ENCODE peak calls at places on chromosomes 1 and 21, in eight cellular contexts. Y, F, O, C, B, D, W and X are unnamed samples.

GRCh38 chr1:111960971-111961370 is 28.5 kb downstream of the KCND3 start:
- DNase-seq in Y (no peak), F (no peak), O (no peak), C (no peak), B (no peak), D (no peak), W (no peak), X (no peak)

GRCh38 chr1:110440877-110441276 is 10.1 kb upstream of the PROK1 start:
- DNase-seq in Y (no peak), F (peak), O (no peak), C (no peak), B (no peak), D (no peak), W (peak), X (no peak)

GRCh38 chr1:78092686-78093085 is 46.9 kb downstream of the GIPC2 start:
- DNase-seq in Y (no peak), F (no peak), O (no peak), C (no peak), B (no peak), D (no peak), W (no peak), X (no peak)

GRCh38 chr1:50208296-50208695 is 99.6 kb downstream of the ELAVL4 start:
- DNase-seq in Y (no peak), F (no peak), O (no peak), C (no peak), B (no peak), D (no peak), W (no peak), X (no peak)

GRCh38 chr1:21963477-21964217 is 13.2 kb upstream of the CELA3B start:
- DNase-seq in Y (peak), F (peak), O (peak), C (peak), B (peak), D (peak), W (peak), X (peak)

GRCh38 chr1:2208309-2209239 is 14.0 kb upstream of the FAAP20 start:
- DNase-seq in Y (no peak), F (peak), O (peak), C (no peak), B (no peak), D (no peak), W (peak), X (peak)

GRCh38 chr21:45891388-45892155 is 90.0 kb upstream of the COL6A1 start:
- DNase-seq in Y (no peak), F (no peak), O (no peak), C (no peak), B (no peak), D (no peak), W (no peak), X (no peak)

GRCh38 chr1:182109780-182110179 is 48.3 kb upstream of the ZNF648 start:
- DNase-seq in Y (no peak), F (no peak), O (no peak), C (no peak), B (no peak), D (no peak), W (no peak), X (no peak)

GRCh38 chr1:186212574-186213224 is 162.4 kb downstream of the TPR start:
- DNase-seq in Y (peak), F (peak), O (peak), C (peak), B (peak), D (peak), W (peak), X (peak)

GRCh38 chr1:150516616-150517015 is 1.1 kb downstream of the FALEC start:
- DNase-seq in Y (no peak), F (no peak), O (peak), C (peak), B (no peak), D (no peak), W (peak), X (peak)

GRCh38 chr1:162217674-162218073 is 148.2 kb downstream of the NOS1AP start:
- DNase-seq in Y (no peak), F (no peak), O (no peak), C (no peak), B (no peak), D (no peak), W (no peak), X (no peak)

GRCh38 chr1:20240012-20240411 is 50.7 kb upstream of the VWA5B1 start:
- DNase-seq in Y (no peak), F (no peak), O (no peak), C (no peak), B (no peak), D (no peak), W (no peak), X (peak)

GRCh38 chr1:10802948-10803715 is 6.7 kb upstream of the CASZ1 start:
- DNase-seq in Y (no peak), F (no peak), O (no peak), C (no peak), B (no peak), D (no peak), W (no peak), X (no peak)

GRCh38 chr1:76109901-76110560 is 35.5 kb downstream of the ST6GALNAC3 start:
- DNase-seq in Y (no peak), F (no peak), O (no peak), C (no peak), B (no peak), D (no peak), W (no peak), X (no peak)

GRCh38 chr21:39666026-39666425 is 53.3 kb downstream of the B3GALT5 start:
- DNase-seq in Y (peak), F (no peak), O (no peak), C (no peak), B (no peak), D (no peak), W (no peak), X (no peak)

GRCh38 chr1:174989540-174990181 is 10.1 kb upstream of the CACYBP start:
- DNase-seq in Y (no peak), F (no peak), O (no peak), C (no peak), B (no peak), D (no peak), W (no peak), X (no peak)

GRCh38 chr1:59733443-59734141 is 81.2 kb upstream of the HOOK1 start:
- DNase-seq in Y (no peak), F (no peak), O (no peak), C (no peak), B (no peak), D (no peak), W (peak), X (no peak)

GRCh38 chr1:56484695-56485094 is 94.7 kb downstream of the PLPP3 start:
- DNase-seq in Y (no peak), F (no peak), O (no peak), C (no peak), B (no peak), D (no peak), W (peak), X (no peak)

GRCh38 chr1:59560807-59561450 is 253.8 kb upstream of the HOOK1 start:
- DNase-seq in Y (no peak), F (no peak), O (no peak), C (no peak), B (no peak), D (no peak), W (no peak), X (no peak)

GRCh38 chr21:25079053-25079452 is 528.2 kb downstream of the MRPL39 start:
- DNase-seq in Y (no peak), F (no peak), O (no peak), C (no peak), B (no peak), D (no peak), W (no peak), X (no peak)

GRCh38 chr1:153174624-153175023 is 23.9 kb upstream of the SPRR2G start:
- DNase-seq in Y (no peak), F (no peak), O (no peak), C (no peak), B (no peak), D (no peak), W (no peak), X (no peak)

GRCh38 chr1:202625416-202626360 is 84.6 kb downstream of the SYT2 start:
- DNase-seq in Y (peak), F (no peak), O (peak), C (peak), B (peak), D (peak), W (peak), X (peak)

GRCh38 chr1:56797079-56797685 is 22.0 kb downstream of the FYB2 start:
- DNase-seq in Y (no peak), F (no peak), O (no peak), C (no peak), B (no peak), D (no peak), W (no peak), X (peak)

GRCh38 chr1:16716691-16717173 is 23.6 kb upstream of the RNU1-4 start:
- DNase-seq in Y (no peak), F (no peak), O (no peak), C (peak), B (no peak), D (peak), W (no peak), X (peak)

GRCh38 chr1:226185153-226186036 is 1.1 kb downstream of the ACBD3 start:
- DNase-seq in Y (no peak), F (no peak), O (peak), C (no peak), B (no peak), D (no peak), W (peak), X (no peak)

GRCh38 chr1:5720484-5720883 is 271.7 kb downstream of the NPHP4 start:
- DNase-seq in Y (no peak), F (no peak), O (no peak), C (no peak), B (no peak), D (no peak), W (no peak), X (no peak)

GRCh38 chr1:203888807-203889251 is 27.4 kb downstream of the SNRPE start:
- DNase-seq in Y (no peak), F (no peak), O (peak), C (no peak), B (no peak), D (no peak), W (peak), X (no peak)

GRCh38 chr21:42193131-42193671 is 25.7 kb upstream of the ABCG1 start:
- DNase-seq in Y (no peak), F (no peak), O (peak), C (no peak), B (no peak), D (no peak), W (peak), X (no peak)

GRCh38 chr21:15439726-15440125 is 290.1 kb upstream of the USP25 start:
- DNase-seq in Y (no peak), F (no peak), O (no peak), C (no peak), B (no peak), D (no peak), W (no peak), X (no peak)

GRCh38 chr1:107920578-107920977 is 44.4 kb downstream of the VAV3 start:
- DNase-seq in Y (no peak), F (no peak), O (no peak), C (no peak), B (no peak), D (no peak), W (no peak), X (no peak)

GRCh38 chr1:48878191-48878940 is 101.7 kb upstream of the BEND5 start:
- DNase-seq in Y (no peak), F (peak), O (peak), C (no peak), B (no peak), D (no peak), W (peak), X (no peak)

GRCh38 chr1:119285482-119285881 is 83.1 kb upstream of the HAO2 start:
- DNase-seq in Y (no peak), F (peak), O (peak), C (no peak), B (no peak), D (no peak), W (peak), X (peak)

GRCh38 chr1:36730599-36730998 is 247.9 kb upstream of the CSF3R start:
- DNase-seq in Y (no peak), F (no peak), O (no peak), C (no peak), B (no peak), D (no peak), W (no peak), X (no peak)

GRCh38 chr1:231028676-231029075 is 11.4 kb downstream of the FAM89A start:
- DNase-seq in Y (no peak), F (no peak), O (no peak), C (no peak), B (no peak), D (peak), W (no peak), X (no peak)

GRCh38 chr1:108016451-108016920 is 51.5 kb upstream of the VAV3 start:
- DNase-seq in Y (no peak), F (no peak), O (peak), C (no peak), B (no peak), D (no peak), W (peak), X (no peak)

GRCh38 chr21:42567181-42567560 is 53.5 kb downstream of the SLC37A1 start:
- DNase-seq in Y (no peak), F (no peak), O (no peak), C (no peak), B (no peak), D (no peak), W (no peak), X (peak)

GRCh38 chr1:41383094-41383852 is 22.0 kb downstream of the FOXO6 start:
- DNase-seq in Y (no peak), F (no peak), O (peak), C (no peak), B (no peak), D (no peak), W (peak), X (no peak)

GRCh38 chr1:112674986-112675727 is 698 bp downstream of the MOV10 start:
- DNase-seq in Y (no peak), F (no peak), O (peak), C (peak), B (peak), D (peak), W (no peak), X (peak)

GRCh38 chr21:39173999-39174398 is 9.3 kb downstream of the PSMG1 start:
- DNase-seq in Y (no peak), F (no peak), O (no peak), C (no peak), B (no peak), D (no peak), W (no peak), X (no peak)

GRCh38 chr1:234886081-234886874 is 242.4 kb downstream of the TOMM20 start:
- DNase-seq in Y (no peak), F (no peak), O (no peak), C (no peak), B (no peak), D (no peak), W (no peak), X (no peak)

GRCh38 chr1:102550729-102551384 is 554.1 kb upstream of the OLFM3 start:
- DNase-seq in Y (peak), F (no peak), O (peak), C (no peak), B (peak), D (peak), W (peak), X (no peak)
- TF ChIP-seq CTCF in Y (no peak), F (peak), O (peak), C (peak), B (peak), D (peak), W (peak), X (no peak)

GRCh38 chr1:40017951-40018575 is 22.5 kb upstream of the CAP1 start:
- DNase-seq in Y (no peak), F (no peak), O (no peak), C (no peak), B (no peak), D (peak), W (no peak), X (no peak)

GRCh38 chr1:40027647-40028046 is 12.9 kb upstream of the CAP1 start:
- DNase-seq in Y (no peak), F (no peak), O (no peak), C (no peak), B (no peak), D (no peak), W (no peak), X (no peak)

GRCh38 chr1:40020447-40021085 is 20.0 kb upstream of the CAP1 start:
- DNase-seq in Y (no peak), F (no peak), O (no peak), C (no peak), B (no peak), D (no peak), W (peak), X (no peak)

GRCh38 chr1:40024671-40025070 is 15.9 kb upstream of the CAP1 start:
- DNase-seq in Y (no peak), F (no peak), O (no peak), C (no peak), B (no peak), D (no peak), W (no peak), X (no peak)

DNA sequence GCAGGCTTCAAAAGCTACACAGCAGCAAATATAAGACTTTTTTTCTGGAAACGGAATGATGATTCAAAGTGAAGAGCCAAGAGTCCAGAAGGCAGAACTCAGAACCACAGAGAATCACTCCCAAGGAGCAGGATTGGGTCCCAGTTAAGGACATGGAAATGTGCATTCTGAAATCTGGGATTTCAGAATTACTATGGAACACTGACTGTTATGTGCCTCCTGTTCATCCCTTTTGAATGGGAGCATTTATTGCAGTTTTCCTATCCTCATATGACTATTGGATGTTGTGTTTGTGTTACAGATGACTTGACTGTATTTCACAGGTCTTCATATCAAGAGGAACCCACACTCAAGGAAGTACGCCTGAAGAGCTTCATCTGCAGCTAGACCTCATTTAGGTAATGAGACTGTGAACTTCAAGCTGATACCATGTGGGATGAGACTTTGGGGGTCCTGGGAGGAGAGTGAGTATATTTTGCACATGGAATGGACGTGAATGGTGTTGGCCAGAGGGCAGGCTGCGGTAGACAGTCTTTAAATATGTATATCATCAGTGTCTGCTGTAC is 17.1 kb upstream of the CAP1 start:
- DNase-seq in Y (no peak), F (no peak), O (no peak), C (no peak), B (no peak), D (no peak), W (no peak), X (no peak)
- TF ChIP-seq CTCF in Y (no peak), F (no peak), O (no peak), C (no peak), B (no peak), D (no peak), W (no peak), X (no peak)

DNA sequence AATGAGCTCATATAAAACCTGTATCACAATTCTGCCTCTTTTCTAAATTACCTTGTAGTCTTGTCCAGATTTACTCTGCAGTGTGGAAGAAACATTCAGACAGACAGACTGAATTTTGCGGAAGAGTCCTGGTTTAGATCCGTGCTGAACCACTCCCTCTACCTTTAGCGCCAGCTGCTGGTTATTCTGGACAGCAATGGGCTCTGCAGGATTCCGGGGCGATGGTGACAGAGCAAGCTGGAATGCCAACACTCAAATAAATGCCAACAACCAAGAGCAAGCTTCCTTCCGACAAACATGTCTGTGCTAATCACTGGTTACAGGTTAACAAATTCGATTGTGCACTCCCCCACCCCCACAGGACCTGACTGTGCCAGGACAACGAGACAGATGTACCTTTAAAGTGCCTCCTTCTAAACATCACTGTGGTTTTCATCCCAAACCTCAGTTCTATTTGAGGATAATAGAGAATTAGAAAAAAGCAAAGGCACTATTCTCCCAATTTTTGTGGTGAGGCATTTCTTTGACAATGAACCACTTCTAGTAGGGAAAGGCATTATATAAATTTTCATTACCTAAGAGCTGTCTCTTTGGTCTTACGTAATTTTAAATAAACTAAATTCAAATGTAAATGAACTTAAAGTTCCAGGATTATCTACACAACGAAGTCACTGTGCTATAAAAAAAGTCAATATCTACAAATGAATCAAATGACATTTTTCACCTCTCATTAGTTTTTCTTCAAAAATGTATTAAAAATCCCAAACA is 90.4 kb downstream of the INTS7 start:
- DNase-seq in Y (no peak), F (no peak), O (peak), C (no peak), B (no peak), D (peak), W (peak), X (peak)
- TF ChIP-seq CTCF in Y (no peak), F (peak), O (peak), C (no peak), B (peak), D (peak), W (peak), X (peak)

GRCh38 chr1:205766570-205766969 is 8.7 kb downstream of the RAB29 start:
- DNase-seq in Y (no peak), F (no peak), O (no peak), C (no peak), B (no peak), D (no peak), W (no peak), X (no peak)

GRCh38 chr1:205769641-205770365 is 5.5 kb downstream of the RAB29 start:
- DNase-seq in Y (no peak), F (no peak), O (no peak), C (no peak), B (no peak), D (no peak), W (peak), X (no peak)

GRCh38 chr1:205766038-205766437 is 9.2 kb downstream of the RAB29 start:
- DNase-seq in Y (no peak), F (no peak), O (peak), C (no peak), B (no peak), D (no peak), W (peak), X (no peak)

GRCh38 chr1:205764578-205764977 is 10.7 kb downstream of the RAB29 start:
- DNase-seq in Y (no peak), F (no peak), O (no peak), C (no peak), B (no peak), D (no peak), W (no peak), X (no peak)

DNA sequence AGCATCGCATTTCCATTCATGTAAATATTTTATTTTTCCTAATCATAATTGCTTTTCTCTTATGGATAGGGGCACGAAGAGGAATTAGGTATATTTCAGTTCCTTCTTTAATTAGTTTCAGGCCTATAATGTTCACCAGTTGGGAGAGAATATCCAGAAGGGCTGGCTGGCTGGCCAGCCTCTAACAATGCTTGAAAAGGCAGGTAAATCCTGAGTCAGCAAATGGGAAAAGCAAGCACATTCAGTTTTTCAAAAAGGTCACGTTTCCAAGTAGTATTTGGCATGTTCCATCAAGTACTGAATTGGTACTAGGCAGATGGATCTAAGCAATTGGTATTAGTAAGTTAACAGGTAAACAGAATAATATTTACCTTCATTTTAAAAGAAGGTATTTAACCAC is 8.0 kb downstream of the RAB29 start:
- DNase-seq in Y (no peak), F (no peak), O (no peak), C (no peak), B (no peak), D (no peak), W (no peak), X (no peak)
- TF ChIP-seq CTCF in Y (no peak), F (no peak), O (no peak), C (no peak), B (no peak), D (no peak), W (no peak), X (no peak)

DNA sequence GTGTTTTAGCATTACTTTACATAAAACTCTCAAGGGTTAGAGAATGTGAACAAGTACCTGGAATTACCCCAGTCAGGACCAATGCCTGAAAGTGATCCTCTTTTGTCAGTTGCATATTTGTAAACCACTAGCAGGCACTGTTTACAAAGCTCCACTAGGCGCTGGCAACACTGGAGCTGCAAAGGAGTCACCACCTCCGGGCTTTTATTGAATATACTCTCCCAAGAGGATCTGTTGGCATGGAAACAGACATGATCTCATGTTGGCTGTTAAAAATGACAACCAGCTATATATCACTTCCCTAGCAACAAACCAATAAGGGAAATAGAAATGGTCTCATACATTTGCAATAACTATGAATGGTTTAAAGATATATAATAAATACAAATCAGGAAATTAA is 116.0 kb downstream of the TTLL7 start:
- DNase-seq in Y (no peak), F (no peak), O (peak), C (no peak), B (no peak), D (peak), W (peak), X (no peak)
- TF ChIP-seq CTCF in Y (no peak), F (peak), O (peak), C (no peak), B (peak), D (peak), W (peak), X (no peak)